ENCODE peak calls at places on chromosomes 13 and 19, in five cellular contexts. H, X, C, Y and O are unnamed samples.

GRCh38 chr13:112068531-112069062 is 1.6 kb downstream of the SOX1 start:
- DNase-seq in H (no peak), C (no peak), Y (peak), X (no peak), O (no peak)

GRCh38 chr13:44768775-44769578 is 192.8 kb upstream of the TSC22D1 start:
- DNase-seq in C (no peak), X (no peak), H (no peak), Y (no peak), O (no peak)

GRCh38 chr19:29576761-29577661 is 29.1 kb upstream of the POP4 start:
- DNase-seq in Y (no peak), C (no peak), X (no peak), H (no peak), O (no peak)

GRCh38 chr13:64338671-64339070 is 2891.5 kb downstream of the PCDH9 start:
- DNase-seq in C (no peak), X (no peak), Y (no peak), H (no peak), O (no peak)

GRCh38 chr19:15702590-15702930 is 25.3 kb upstream of the OR10H2 start:
- DNase-seq in C (peak), Y (no peak), X (peak), H (peak), O (peak)

GRCh38 chr19:7822910-7823515 is 7.0 kb upstream of the EVI5L start:
- DNase-seq in Y (no peak), X (no peak), H (no peak), C (no peak), O (no peak)

GRCh38 chr13:100491164-100491847 is 97.3 kb downstream of the GGACT start:
- DNase-seq in C (peak), Y (no peak), H (no peak), X (no peak), O (no peak)

GRCh38 chr13:33235078-33235477 is 50.5 kb downstream of the STARD13 start:
- DNase-seq in C (no peak), H (no peak), Y (no peak), X (no peak), O (no peak)

GRCh38 chr19:23474172-23474571 is 78.9 kb upstream of the ZNF91 start:
- DNase-seq in X (no peak), H (no peak), Y (no peak), C (no peak), O (no peak)

GRCh38 chr19:6088677-6089063 is 21.6 kb downstream of the RFX2 start:
- DNase-seq in H (no peak), X (no peak), C (no peak), Y (no peak), O (no peak)
- H3K27ac ChIP-seq in H (peak), X (no peak), C (peak), Y (no peak), O (peak)

GRCh38 chr19:13089139-13089856 is 13.4 kb downstream of the LYL1 start:
- DNase-seq in H (no peak), Y (peak), C (no peak), X (peak), O (no peak)
- TF ChIP-seq CTCF in H (no peak), Y (peak), C (no peak), X (peak), O (no peak)

DNA sequence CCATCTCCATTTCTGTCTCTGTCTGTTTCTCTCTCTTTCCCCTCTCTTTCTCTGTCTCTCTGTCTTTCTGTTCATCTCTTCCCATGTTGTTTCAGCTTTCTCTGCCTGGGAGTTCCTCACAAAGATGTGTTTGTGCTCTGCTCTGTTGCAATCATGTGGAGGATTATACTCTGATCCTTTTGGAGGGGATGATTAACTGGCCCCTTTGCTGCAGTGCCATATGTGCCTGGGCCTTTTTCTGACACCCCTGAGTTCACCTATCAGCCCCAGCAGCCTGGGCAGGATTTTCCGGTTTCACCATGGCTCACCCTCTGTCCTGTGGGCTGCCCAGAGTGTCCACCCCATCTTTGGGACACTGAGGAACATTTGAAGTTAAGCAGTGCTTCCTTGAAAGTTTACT is 9.0 kb upstream of the TEX26 start:
- DNase-seq in C (no peak), Y (no peak), H (no peak), X (no peak), O (no peak)
- H3K27ac ChIP-seq in C (no peak), Y (no peak), H (no peak), X (no peak), O (no peak)

GRCh38 chr13:37966266-37966665 is 96.7 kb upstream of the TRPC4 start:
- DNase-seq in Y (no peak), H (no peak), X (no peak), C (no peak), O (no peak)

GRCh38 chr13:37956536-37956935 is 87.0 kb upstream of the TRPC4 start:
- DNase-seq in C (no peak), H (no peak), X (no peak), Y (no peak), O (no peak)

GRCh38 chr13:37959284-37959683 is 89.7 kb upstream of the TRPC4 start:
- DNase-seq in H (no peak), X (no peak), C (no peak), Y (no peak), O (no peak)

DNA sequence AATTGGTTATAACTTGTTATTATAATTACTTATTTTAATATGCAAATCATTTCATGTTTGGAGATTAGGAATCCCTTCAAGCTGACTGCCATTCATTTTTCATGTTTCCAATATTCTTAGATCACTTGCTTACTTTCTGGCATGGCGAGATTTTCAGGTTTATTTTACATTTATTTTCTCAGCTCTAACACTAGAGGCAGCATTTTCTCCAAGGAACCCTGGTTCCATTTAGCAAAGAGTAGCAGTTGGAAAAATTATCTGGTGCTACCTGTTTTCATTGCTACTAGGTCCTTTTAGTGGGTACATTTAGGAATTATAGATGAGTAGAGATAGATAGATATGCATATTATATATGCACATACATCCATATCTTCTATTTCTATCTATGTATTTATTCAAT is 90.9 kb upstream of the TRPC4 start:
- DNase-seq in H (no peak), C (no peak), X (peak), Y (no peak), O (no peak)
- TF ChIP-seq CTCF in H (no peak), C (no peak), X (peak), Y (peak), O (no peak)

GRCh38 chr19:47188507-47189033 is 42.4 kb downstream of the BBC3 start:
- DNase-seq in Y (no peak), C (no peak), X (no peak), H (no peak), O (no peak)

GRCh38 chr19:47183579-47183978 is 47.4 kb downstream of the BBC3 start:
- DNase-seq in X (no peak), C (no peak), Y (no peak), H (no peak), O (no peak)

GRCh38 chr19:47187797-47188196 is 43.2 kb downstream of the BBC3 start:
- DNase-seq in Y (no peak), X (no peak), H (peak), C (no peak), O (no peak)

GRCh38 chr19:47187023-47187655 is 43.9 kb downstream of the BBC3 start:
- DNase-seq in H (no peak), X (no peak), C (no peak), Y (no peak), O (no peak)

GRCh38 chr19:47186337-47187022 is 44.5 kb downstream of the BBC3 start:
- DNase-seq in Y (no peak), H (peak), C (no peak), X (no peak), O (no peak)
- H3K27ac ChIP-seq in Y (no peak), H (peak), C (no peak), X (peak), O (peak)

GRCh38 chr13:48798180-48798579 is 144.5 kb downstream of the CYSLTR2 start:
- DNase-seq in X (no peak), H (no peak), Y (no peak), C (no peak), O (no peak)

GRCh38 chr13:48801255-48801654 is 147.5 kb downstream of the CYSLTR2 start:
- DNase-seq in Y (no peak), X (no peak), H (no peak), C (no peak), O (no peak)

GRCh38 chr13:48797127-48797526 is 143.4 kb downstream of the CYSLTR2 start:
- DNase-seq in C (no peak), H (no peak), Y (no peak), X (no peak), O (no peak)

GRCh38 chr13:48797761-48798160 is 144.0 kb downstream of the CYSLTR2 start:
- DNase-seq in Y (no peak), H (no peak), X (no peak), C (no peak), O (no peak)
- TF ChIP-seq CTCF in Y (no peak), H (no peak), X (no peak), C (no peak), O (no peak)

DNA sequence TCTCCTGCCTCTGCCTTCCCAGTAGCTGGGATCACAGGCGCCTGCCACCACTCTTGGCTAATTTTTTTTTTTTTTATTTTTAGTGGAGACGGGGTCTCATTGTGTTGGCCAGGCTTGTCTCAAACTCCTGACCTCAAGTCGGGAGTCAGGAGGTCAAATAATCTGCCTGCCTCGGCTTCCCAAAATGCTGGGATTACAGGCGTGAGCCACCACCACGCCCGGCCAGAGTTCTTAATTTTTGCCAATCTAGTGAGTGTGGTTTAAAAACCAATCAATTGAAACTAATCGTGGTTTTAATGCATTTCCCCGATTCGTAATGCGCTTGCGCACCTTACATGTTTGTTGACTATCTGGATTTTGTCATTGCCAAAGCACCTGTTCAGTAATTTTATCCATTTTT is 37.0 kb downstream of the SKA3 start:
- DNase-seq in X (peak), H (peak), C (no peak), Y (no peak), O (no peak)
- H3K27ac ChIP-seq in X (peak), H (peak), C (peak), Y (no peak), O (peak)

GRCh38 chr19:42233106-42233505 is 9.3 kb downstream of the GSK3A start:
- DNase-seq in C (no peak), X (no peak), Y (no peak), H (no peak), O (no peak)
- TF ChIP-seq CTCF in C (no peak), X (no peak), Y (no peak), H (no peak), O (no peak)

GRCh38 chr13:46598820-46599180 is 45.8 kb downstream of the LRCH1 start:
- DNase-seq in C (no peak), H (no peak), Y (no peak), X (no peak), O (no peak)
- H3K27ac ChIP-seq in C (no peak), H (peak), Y (no peak), X (peak), O (peak)